ENCODE peak calls at places on chromosomes 6 and 20, in nine cellular contexts. One of them, this sample, is unnamed.

GRCh38 chr20:4657096-4657495 is 64.6 kb upstream of the PRND start:
- DNase-seq in DND-41: no peak
- DNase-seq in cardiac muscle cell: no peak
- DNase-seq in stomach: no peak
- DNase-seq in vagina: no peak
- DNase-seq in brain microvascular endothelial cell: no peak
- DNase-seq in HCT116: no peak
- DNase-seq in endodermal cell: no peak
- DNase-seq in OCI-LY7: no peak
- DNase-seq in this sample: no peak

GRCh38 chr6:136921936-136922679 is at the start of gene SLC35D3:
- DNase-seq in DND-41: no peak
- DNase-seq in cardiac muscle cell: peak; percentile 21
- DNase-seq in stomach: no peak
- DNase-seq in vagina: no peak
- DNase-seq in brain microvascular endothelial cell: no peak
- DNase-seq in HCT116: no peak
- DNase-seq in endodermal cell: peak; percentile 82
- DNase-seq in OCI-LY7: no peak
- DNase-seq in this sample: no peak

GRCh38 chr6:68776382-68776781 is 141.3 kb downstream of the ADGRB3 start:
- DNase-seq in DND-41: no peak
- DNase-seq in cardiac muscle cell: no peak
- DNase-seq in stomach: no peak
- DNase-seq in vagina: no peak
- DNase-seq in brain microvascular endothelial cell: no peak
- DNase-seq in HCT116: no peak
- DNase-seq in endodermal cell: no peak
- DNase-seq in OCI-LY7: no peak
- DNase-seq in this sample: no peak

GRCh38 chr6:50362706-50363105 is 313.0 kb upstream of the DEFB112 start:
- DNase-seq in DND-41: no peak
- DNase-seq in cardiac muscle cell: no peak
- DNase-seq in stomach: no peak
- DNase-seq in vagina: no peak
- DNase-seq in brain microvascular endothelial cell: no peak
- DNase-seq in HCT116: no peak
- DNase-seq in endodermal cell: no peak
- DNase-seq in OCI-LY7: no peak
- DNase-seq in this sample: no peak

GRCh38 chr6:74073429-74073828 is 377.4 kb downstream of the CD109 start:
- DNase-seq in DND-41: no peak
- DNase-seq in cardiac muscle cell: peak; percentile 36
- DNase-seq in stomach: no peak
- DNase-seq in vagina: no peak
- DNase-seq in brain microvascular endothelial cell: peak; percentile 73
- DNase-seq in HCT116: peak; percentile 19
- DNase-seq in endodermal cell: no peak
- DNase-seq in OCI-LY7: no peak
- DNase-seq in this sample: no peak

GRCh38 chr6:18269717-18270116 is 5.4 kb upstream of the DEK start:
- DNase-seq in DND-41: no peak
- DNase-seq in cardiac muscle cell: no peak
- DNase-seq in stomach: no peak
- DNase-seq in vagina: no peak
- DNase-seq in brain microvascular endothelial cell: no peak
- DNase-seq in HCT116: no peak
- DNase-seq in endodermal cell: no peak
- DNase-seq in OCI-LY7: no peak
- DNase-seq in this sample: no peak

GRCh38 chr6:169618526-169619490 is 83.0 kb downstream of the WDR27 start:
- DNase-seq in DND-41: no peak
- DNase-seq in cardiac muscle cell: peak; percentile 78
- DNase-seq in stomach: no peak
- DNase-seq in vagina: no peak
- DNase-seq in brain microvascular endothelial cell: peak; percentile 73
- DNase-seq in HCT116: no peak
- DNase-seq in endodermal cell: no peak
- DNase-seq in OCI-LY7: no peak
- DNase-seq in this sample: no peak

GRCh38 chr6:154487367-154488275 is 22.9 kb downstream of the CNKSR3 start:
- DNase-seq in DND-41: no peak
- DNase-seq in cardiac muscle cell: no peak
- DNase-seq in stomach: no peak
- DNase-seq in vagina: no peak
- DNase-seq in brain microvascular endothelial cell: no peak
- DNase-seq in HCT116: no peak
- DNase-seq in endodermal cell: no peak
- DNase-seq in OCI-LY7: no peak
- DNase-seq in this sample: no peak

GRCh38 chr6:33770116-33770832 is 18.7 kb downstream of the LEMD2 start:
- DNase-seq in DND-41: no peak
- DNase-seq in cardiac muscle cell: no peak
- DNase-seq in stomach: no peak
- DNase-seq in vagina: no peak
- DNase-seq in brain microvascular endothelial cell: no peak
- DNase-seq in HCT116: no peak
- DNase-seq in endodermal cell: no peak
- DNase-seq in OCI-LY7: no peak
- DNase-seq in this sample: no peak
- TF ChIP-seq CTCF in DND-41: no peak
- TF ChIP-seq CTCF in cardiac muscle cell: no peak
- TF ChIP-seq CTCF in stomach: no peak
- TF ChIP-seq CTCF in vagina: no peak
- TF ChIP-seq CTCF in brain microvascular endothelial cell: no peak
- TF ChIP-seq CTCF in HCT116: no peak
- TF ChIP-seq CTCF in endodermal cell: no peak
- TF ChIP-seq CTCF in OCI-LY7: no peak
- TF ChIP-seq CTCF in this sample: no peak

DNA sequence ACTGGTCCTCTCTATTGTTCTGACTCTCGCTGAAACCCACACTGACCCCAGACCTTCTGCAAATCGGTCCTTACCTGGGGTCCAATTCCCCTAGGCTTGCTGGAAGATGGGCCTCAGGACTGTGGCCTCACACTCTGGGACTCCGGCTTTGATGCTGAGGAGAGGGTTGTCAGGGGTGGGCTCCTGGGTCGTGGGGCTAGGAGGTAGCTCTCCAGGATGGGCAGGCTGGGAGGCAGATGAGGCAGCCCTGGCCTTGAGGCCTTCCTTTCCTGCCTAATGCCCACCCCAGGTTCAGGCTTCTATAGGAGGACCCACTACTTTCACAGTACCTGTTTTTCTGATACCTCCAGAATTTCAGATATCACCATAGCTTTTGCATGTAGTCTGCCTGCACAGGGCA is 21.4 kb downstream of the HLA-F start:
- DNase-seq in DND-41: no peak
- DNase-seq in cardiac muscle cell: no peak
- DNase-seq in stomach: no peak
- DNase-seq in vagina: no peak
- DNase-seq in brain microvascular endothelial cell: no peak
- DNase-seq in HCT116: no peak
- DNase-seq in endodermal cell: no peak
- DNase-seq in OCI-LY7: no peak
- DNase-seq in this sample: no peak
- H3K4me3 ChIP-seq in DND-41: no peak overlapping the region
- H3K4me3 ChIP-seq in cardiac muscle cell: no peak overlapping the region
- H3K4me3 ChIP-seq in stomach: no peak overlapping the region
- H3K4me3 ChIP-seq in vagina: no peak overlapping the region
- H3K4me3 ChIP-seq in brain microvascular endothelial cell: no peak overlapping the region
- H3K4me3 ChIP-seq in HCT116: no peak overlapping the region
- H3K4me3 ChIP-seq in endodermal cell: no peak overlapping the region
- H3K4me3 ChIP-seq in OCI-LY7: no peak overlapping the region
- H3K4me3 ChIP-seq in this sample: no peak overlapping the region

GRCh38 chr20:53815509-53815908 is 221.9 kb upstream of the ZNF217 start:
- DNase-seq in DND-41: no peak
- DNase-seq in cardiac muscle cell: no peak
- DNase-seq in stomach: no peak
- DNase-seq in vagina: no peak
- DNase-seq in brain microvascular endothelial cell: no peak
- DNase-seq in HCT116: no peak
- DNase-seq in endodermal cell: no peak
- DNase-seq in OCI-LY7: no peak
- DNase-seq in this sample: no peak
- H3K27ac ChIP-seq in DND-41: no peak overlapping the region
- H3K27ac ChIP-seq in cardiac muscle cell: no peak overlapping the region
- H3K27ac ChIP-seq in stomach: no peak overlapping the region
- H3K27ac ChIP-seq in vagina: no peak overlapping the region
- H3K27ac ChIP-seq in brain microvascular endothelial cell: no peak overlapping the region
- H3K27ac ChIP-seq in HCT116: no peak overlapping the region
- H3K27ac ChIP-seq in endodermal cell: no peak overlapping the region
- H3K27ac ChIP-seq in OCI-LY7: no peak overlapping the region
- H3K27ac ChIP-seq in this sample: no peak overlapping the region

DNA sequence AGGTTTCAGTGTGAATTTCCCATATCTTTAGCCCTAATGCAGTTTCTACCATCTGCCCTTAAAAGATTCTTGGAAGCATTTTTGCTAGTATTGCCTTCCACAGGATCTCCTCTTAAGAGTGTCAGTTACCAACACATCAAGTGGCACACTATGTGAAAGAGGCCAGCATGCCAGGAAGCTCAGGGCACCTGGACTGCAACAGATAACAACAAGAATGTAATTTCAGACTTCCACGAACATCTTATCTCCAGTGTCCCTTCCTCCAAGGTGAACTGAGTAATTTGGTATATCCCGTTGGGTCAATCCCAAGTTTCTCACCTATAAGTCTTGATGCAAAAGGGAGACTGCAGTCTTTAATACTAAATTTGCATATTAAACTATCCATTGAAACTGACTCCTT is 47.2 kb downstream of the RALGAPA2 start:
- DNase-seq in DND-41: no peak
- DNase-seq in cardiac muscle cell: no peak
- DNase-seq in stomach: no peak
- DNase-seq in vagina: no peak
- DNase-seq in brain microvascular endothelial cell: no peak
- DNase-seq in HCT116: no peak
- DNase-seq in endodermal cell: no peak
- DNase-seq in OCI-LY7: no peak
- DNase-seq in this sample: no peak
- TF ChIP-seq CTCF in DND-41: no peak
- TF ChIP-seq CTCF in cardiac muscle cell: no peak
- TF ChIP-seq CTCF in stomach: no peak
- TF ChIP-seq CTCF in vagina: no peak
- TF ChIP-seq CTCF in brain microvascular endothelial cell: no peak
- TF ChIP-seq CTCF in HCT116: no peak
- TF ChIP-seq CTCF in endodermal cell: no peak
- TF ChIP-seq CTCF in OCI-LY7: no peak
- TF ChIP-seq CTCF in this sample: no peak

DNA sequence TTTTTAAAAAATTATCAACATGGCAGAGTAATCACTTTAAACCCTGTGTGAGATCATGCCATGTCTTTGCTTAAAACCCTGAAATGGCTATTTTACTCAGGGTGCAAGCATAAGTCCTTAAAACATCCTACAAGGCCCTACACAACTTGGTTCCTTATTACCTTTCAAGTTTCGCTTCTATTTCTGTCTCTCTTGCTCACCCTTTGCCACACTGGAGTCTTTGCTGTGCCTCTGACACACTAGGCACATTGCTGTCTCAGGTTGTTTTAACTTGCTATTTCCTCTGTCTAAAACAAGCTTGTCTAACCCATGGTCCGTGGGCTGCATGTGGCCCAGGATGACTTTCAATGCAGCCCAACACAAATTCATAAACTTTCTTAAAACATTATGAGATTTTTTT is 55.6 kb downstream of the KIAA0408 start:
- DNase-seq in DND-41: no peak
- DNase-seq in cardiac muscle cell: no peak
- DNase-seq in stomach: no peak
- DNase-seq in vagina: no peak
- DNase-seq in brain microvascular endothelial cell: no peak
- DNase-seq in HCT116: no peak
- DNase-seq in endodermal cell: no peak
- DNase-seq in OCI-LY7: no peak
- DNase-seq in this sample: no peak
- H3K4me3 ChIP-seq in DND-41: no peak overlapping the region
- H3K4me3 ChIP-seq in cardiac muscle cell: no peak overlapping the region
- H3K4me3 ChIP-seq in stomach: no peak overlapping the region
- H3K4me3 ChIP-seq in vagina: no peak overlapping the region
- H3K4me3 ChIP-seq in brain microvascular endothelial cell: no peak overlapping the region
- H3K4me3 ChIP-seq in HCT116: no peak overlapping the region
- H3K4me3 ChIP-seq in endodermal cell: no peak overlapping the region
- H3K4me3 ChIP-seq in OCI-LY7: no peak overlapping the region
- H3K4me3 ChIP-seq in this sample: no peak overlapping the region

DNA sequence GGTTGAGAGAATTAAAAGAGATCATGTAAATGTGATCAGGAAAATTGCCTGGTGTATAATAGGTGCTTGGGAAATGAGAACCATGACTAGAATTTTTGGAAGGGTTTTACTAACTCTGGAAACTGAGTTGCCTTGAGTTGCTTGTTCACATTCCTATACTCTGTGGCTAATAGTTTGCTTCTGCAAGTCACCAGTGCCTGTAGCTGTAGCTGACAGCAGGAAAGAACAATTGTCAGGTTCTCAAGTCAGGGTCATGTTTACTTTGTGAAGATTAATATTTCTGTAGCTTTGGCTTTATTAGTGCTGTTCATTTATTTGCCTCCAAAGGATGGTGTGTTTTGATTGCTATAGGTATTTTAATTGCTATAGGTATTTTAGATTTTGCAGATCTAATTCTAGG is 86.5 kb downstream of the EYA2 start:
- DNase-seq in DND-41: no peak
- DNase-seq in cardiac muscle cell: no peak
- DNase-seq in stomach: no peak
- DNase-seq in vagina: no peak
- DNase-seq in brain microvascular endothelial cell: no peak
- DNase-seq in HCT116: no peak
- DNase-seq in endodermal cell: no peak
- DNase-seq in OCI-LY7: no peak
- DNase-seq in this sample: no peak
- H3K27ac ChIP-seq in DND-41: no peak overlapping the region
- H3K27ac ChIP-seq in cardiac muscle cell: no peak overlapping the region
- H3K27ac ChIP-seq in stomach: no peak overlapping the region
- H3K27ac ChIP-seq in vagina: no peak overlapping the region
- H3K27ac ChIP-seq in brain microvascular endothelial cell: no peak overlapping the region
- H3K27ac ChIP-seq in HCT116: no peak overlapping the region
- H3K27ac ChIP-seq in endodermal cell: no peak overlapping the region
- H3K27ac ChIP-seq in OCI-LY7: no peak overlapping the region
- H3K27ac ChIP-seq in this sample: no peak overlapping the region